ENCODE peak calls at places on chromosomes 12 and 14, in five cellular contexts. One of them, this sample, is unnamed.

GRCh38 chr12:104494816-104495158 is 38.0 kb downstream of the CHST11 start:
- DNase-seq in uterus: no peak
- DNase-seq in neural crest cell: no peak
- DNase-seq in NCI-H69: no peak
- DNase-seq in AG09319: no peak
- DNase-seq in this sample: no peak

GRCh38 chr12:45502481-45502880 is 227.0 kb upstream of the ARID2 start:
- DNase-seq in uterus: no peak
- DNase-seq in neural crest cell: no peak
- DNase-seq in NCI-H69: no peak
- DNase-seq in AG09319: no peak
- DNase-seq in this sample: no peak

GRCh38 chr12:55932546-55932919 is 1.6 kb downstream of the DGKA start:
- DNase-seq in uterus: no peak
- DNase-seq in neural crest cell: no peak
- DNase-seq in NCI-H69: peak; percentile 34
- DNase-seq in AG09319: no peak
- DNase-seq in this sample: no peak

GRCh38 chr12:117966511-117966910 is 2.3 kb downstream of the KSR2 start:
- DNase-seq in uterus: no peak
- DNase-seq in neural crest cell: no peak
- DNase-seq in NCI-H69: peak; percentile 13
- DNase-seq in AG09319: no peak
- DNase-seq in this sample: peak; percentile 17

GRCh38 chr12:1993341-1993740 is 10.9 kb downstream of the DCP1B start:
- DNase-seq in uterus: no peak
- DNase-seq in neural crest cell: no peak
- DNase-seq in NCI-H69: no peak
- DNase-seq in AG09319: peak; percentile 81
- DNase-seq in this sample: no peak

GRCh38 chr14:76876076-76876475 is 49.9 kb downstream of the LRRC74A start:
- DNase-seq in uterus: peak; percentile 69
- DNase-seq in neural crest cell: peak; percentile 72
- DNase-seq in NCI-H69: peak; percentile 87
- DNase-seq in AG09319: peak; percentile 36
- DNase-seq in this sample: no peak

GRCh38 chr14:100529561-100530031 is 57.6 kb downstream of the BEGAIN start:
- DNase-seq in uterus: no peak
- DNase-seq in neural crest cell: no peak
- DNase-seq in NCI-H69: no peak
- DNase-seq in AG09319: no peak
- DNase-seq in this sample: peak; percentile 75

GRCh38 chr12:90896164-90896563 is 58.8 kb downstream of the CCER1 start:
- DNase-seq in uterus: no peak
- DNase-seq in neural crest cell: no peak
- DNase-seq in NCI-H69: no peak
- DNase-seq in AG09319: no peak
- DNase-seq in this sample: no peak

GRCh38 chr12:1592444-1593231 is 1.7 kb downstream of the FBXL14 start:
- DNase-seq in uterus: no peak
- DNase-seq in neural crest cell: peak; percentile 39
- DNase-seq in NCI-H69: peak; percentile 81
- DNase-seq in AG09319: no peak
- DNase-seq in this sample: no peak

GRCh38 chr14:57051633-57052032 is 217.1 kb downstream of the EXOC5 start:
- DNase-seq in uterus: no peak
- DNase-seq in neural crest cell: no peak
- DNase-seq in NCI-H69: peak; percentile 23
- DNase-seq in AG09319: no peak
- DNase-seq in this sample: no peak

GRCh38 chr12:68129979-68130378 is 29.6 kb downstream of the IFNG start:
- DNase-seq in uterus: no peak
- DNase-seq in neural crest cell: no peak
- DNase-seq in NCI-H69: no peak
- DNase-seq in AG09319: no peak
- DNase-seq in this sample: no peak

GRCh38 chr12:112820796-112821195 is 29.2 kb downstream of the RPH3A start:
- DNase-seq in uterus: no peak
- DNase-seq in neural crest cell: no peak
- DNase-seq in NCI-H69: peak; percentile 36
- DNase-seq in AG09319: no peak
- DNase-seq in this sample: no peak

GRCh38 chr12:5809586-5809985 is 135.5 kb downstream of the ANO2 start:
- DNase-seq in uterus: no peak
- DNase-seq in neural crest cell: no peak
- DNase-seq in NCI-H69: no peak
- DNase-seq in AG09319: no peak
- DNase-seq in this sample: no peak

GRCh38 chr12:75587340-75588106 is 76.1 kb upstream of the KRR1 start:
- DNase-seq in uterus: no peak
- DNase-seq in neural crest cell: no peak
- DNase-seq in NCI-H69: no peak
- DNase-seq in AG09319: no peak
- DNase-seq in this sample: no peak

GRCh38 chr12:105060715-105061378 is 23.4 kb downstream of the ALDH1L2 start:
- DNase-seq in uterus: no peak
- DNase-seq in neural crest cell: no peak
- DNase-seq in NCI-H69: no peak
- DNase-seq in AG09319: no peak
- DNase-seq in this sample: no peak

GRCh38 chr12:75877588-75878381 is 153.8 kb downstream of the PHLDA1 start:
- DNase-seq in uterus: no peak
- DNase-seq in neural crest cell: no peak
- DNase-seq in NCI-H69: peak; percentile 95
- DNase-seq in AG09319: no peak
- DNase-seq in this sample: no peak

This sample was measured in lower leg skin.